ENCODE peak calls at places on chromosome 1, in five cellular contexts. O is NT2/D1; R is activated T-cell treated with anti-CD3 and anti-CD28 coated beads for 1 hour; J is glomerular endothelial cell; A is stimulated activated naive CD4-positive, alpha-beta T cell. F is an unnamed sample.

GRCh38 chr1:2135425-2135824 is 59.1 kb downstream of the FAAP20 start:
- DNase-seq in O (no peak), R (no peak), J (no peak), A (no peak), F (no peak)

GRCh38 chr1:180773210-180773865 is 139.4 kb upstream of the KIAA1614 start:
- DNase-seq in O (no peak), R (no peak), J (no peak), A (no peak), F (no peak)

GRCh38 chr1:98277111-98277510 is 356.3 kb upstream of the DPYD start:
- DNase-seq in O (no peak), R (no peak), J (no peak), A (no peak), F (no peak)

GRCh38 chr1:159197767-159198557 is 6.7 kb upstream of the ACKR1 start:
- DNase-seq in O (peak), R (peak), J (no peak), A (no peak), F (peak)

GRCh38 chr1:57826535-57826934 is 402.7 kb upstream of the DAB1 start:
- DNase-seq in O (no peak), R (no peak), J (no peak), A (no peak), F (no peak)

GRCh38 chr1:14366361-14367018 is 232.0 kb upstream of the KAZN start:
- DNase-seq in O (no peak), R (no peak), J (no peak), A (no peak), F (no peak)

GRCh38 chr1:41118645-41119044 is 97.1 kb upstream of the SLFNL1 start:
- DNase-seq in O (no peak), R (no peak), J (no peak), A (no peak), F (no peak)

GRCh38 chr1:33237579-33237978 is 18.7 kb upstream of the ZNF362 start:
- DNase-seq in O (no peak), R (no peak), J (no peak), A (peak), F (no peak)

GRCh38 chr1:41619511-41620364 is 135.3 kb upstream of the EDN2 start:
- DNase-seq in O (no peak), R (no peak), J (no peak), A (no peak), F (no peak)

F was measured in SK-N-MC.